ENCODE peak calls at places on chromosomes 2 and 18, in nine cellular contexts. U is transverse colon, B is GM23338, A is HCT116, W is sigmoid colon, L is endothelial cell of umbilical vein, F is suprapubic skin, S is breast epithelium, I is K562. V is an unnamed sample. For H3K4me1, the result is how much of the 10 kb centered on the place peaks cover.

GRCh38 chr2:130843321-130843985 is 6.7 kb downstream of the ARHGEF4 start:
- DNase-seq in U (no peak), B (no peak), A (no peak), W (no peak), L (no peak), F (no peak), S (no peak), I (no peak), V (peak)

GRCh38 chr2:208304157-208304556 is 38.1 kb downstream of the PIKFYVE start:
- DNase-seq in U (no peak), B (no peak), A (no peak), W (no peak), L (no peak), F (no peak), S (no peak), I (no peak), V (no peak)

GRCh38 chr18:72811047-72811446 is 56.7 kb downstream of the NETO1 start:
- DNase-seq in U (no peak), B (no peak), A (no peak), W (no peak), L (no peak), F (no peak), S (no peak), I (no peak), V (no peak)

GRCh38 chr18:21599585-21600525 is 649 bp downstream of the ESCO1 start:
- DNase-seq in U (peak), B (peak), A (no peak), W (peak), L (peak), F (no peak), S (peak), I (peak), V (peak)

GRCh38 chr2:222568866-222569265 is 87.0 kb downstream of the FARSB start:
- DNase-seq in U (no peak), B (peak), A (no peak), W (peak), L (no peak), F (no peak), S (no peak), I (no peak), V (no peak)

GRCh38 chr18:38693085-38693484 is 1127.5 kb upstream of the CELF4 start:
- DNase-seq in U (no peak), B (no peak), A (no peak), W (no peak), L (no peak), F (no peak), S (no peak), I (no peak), V (no peak)

GRCh38 chr2:157312866-157313486 is 12.6 kb downstream of the ERMN start:
- DNase-seq in U (no peak), B (no peak), A (no peak), W (no peak), L (no peak), F (no peak), S (no peak), I (no peak), V (no peak)

GRCh38 chr18:55557211-55557610 is 30.8 kb downstream of the TCF4 start:
- DNase-seq in U (no peak), B (no peak), A (no peak), W (no peak), L (no peak), F (no peak), S (no peak), I (no peak), V (no peak)

GRCh38 chr2:74379851-74380789 is at the start of gene DCTN1:
- DNase-seq in U (peak), B (peak), A (no peak), W (peak), L (peak), F (no peak), S (no peak), I (peak), V (no peak)

GRCh38 chr18:68267583-68267982 is 447.3 kb downstream of the TMX3 start:
- DNase-seq in U (no peak), B (no peak), A (no peak), W (no peak), L (no peak), F (no peak), S (no peak), I (no peak), V (no peak)

GRCh38 chr2:21251216-21251971 is 127.6 kb downstream of the TDRD15 start:
- DNase-seq in U (peak), B (peak), A (no peak), W (no peak), L (peak), F (no peak), S (no peak), I (no peak), V (no peak)

GRCh38 chr2:84924173-84925106 is 19.0 kb downstream of the TMSB10 start:
- DNase-seq in U (peak), B (peak), A (no peak), W (peak), L (peak), F (peak), S (no peak), I (peak), V (peak)

GRCh38 chr2:1731512-1731962 is 12.8 kb downstream of the PXDN start:
- DNase-seq in U (peak), B (no peak), A (no peak), W (peak), L (no peak), F (peak), S (no peak), I (no peak), V (no peak)

GRCh38 chr18:61984293-61984692 is 91.5 kb upstream of the RNF152 start:
- DNase-seq in U (no peak), B (no peak), A (no peak), W (no peak), L (no peak), F (no peak), S (no peak), I (no peak), V (no peak)

GRCh38 chr2:75466708-75467311 is 93.9 kb downstream of the EVA1A start:
- DNase-seq in U (peak), B (peak), A (peak), W (no peak), L (peak), F (no peak), S (no peak), I (peak), V (no peak)

GRCh38 chr2:8885449-8886196 is 48.2 kb upstream of the KIDINS220 start:
- DNase-seq in U (no peak), B (no peak), A (no peak), W (no peak), L (no peak), F (no peak), S (no peak), I (no peak), V (no peak)

GRCh38 chr18:31248783-31249521 is 69.0 kb upstream of the DSG1 start:
- DNase-seq in U (no peak), B (no peak), A (no peak), W (no peak), L (no peak), F (no peak), S (no peak), I (no peak), V (no peak)

GRCh38 chr2:108607706-108608301 is 73.5 kb downstream of the LIMS1 start:
- DNase-seq in U (no peak), B (peak), A (no peak), W (no peak), L (peak), F (no peak), S (no peak), I (peak), V (no peak)

GRCh38 chr2:71327916-71328315 is 3.7 kb upstream of the ZNF638 start:
- DNase-seq in U (peak), B (peak), A (no peak), W (no peak), L (no peak), F (no peak), S (no peak), I (no peak), V (no peak)

GRCh38 chr2:119126650-119127049 is 31.9 kb downstream of the C1QL2 start:
- DNase-seq in U (peak), B (peak), A (peak), W (no peak), L (no peak), F (no peak), S (no peak), I (peak), V (no peak)

GRCh38 chr2:174334278-174334715 is 457 bp upstream of the SP9 start:
- DNase-seq in U (no peak), B (peak), A (no peak), W (no peak), L (no peak), F (no peak), S (no peak), I (no peak), V (no peak)

GRCh38 chr2:227388537-227389011 is 825 bp upstream of the SCYGR1 start:
- DNase-seq in U (no peak), B (no peak), A (no peak), W (no peak), L (no peak), F (no peak), S (no peak), I (no peak), V (no peak)

GRCh38 chr2:132692816-132693215 is 22.8 kb upstream of the LYPD1 start:
- DNase-seq in U (no peak), B (no peak), A (no peak), W (no peak), L (no peak), F (no peak), S (no peak), I (no peak), V (no peak)

GRCh38 chr2:65227471-65228248 is at the start of gene ACTR2:
- DNase-seq in U (peak), B (peak), A (peak), W (peak), L (peak), F (peak), S (peak), I (peak), V (peak)

GRCh38 chr2:65231892-65232477 is 4.4 kb downstream of the ACTR2 start:
- DNase-seq in U (no peak), B (peak), A (no peak), W (no peak), L (no peak), F (no peak), S (no peak), I (peak), V (no peak)

GRCh38 chr2:65232636-65233035 is 5.0 kb downstream of the ACTR2 start:
- DNase-seq in U (no peak), B (no peak), A (no peak), W (no peak), L (peak), F (no peak), S (no peak), I (no peak), V (no peak)

GRCh38 chr2:65228249-65228750 is 669 bp downstream of the ACTR2 start:
- DNase-seq in U (no peak), B (peak), A (no peak), W (no peak), L (peak), F (no peak), S (no peak), I (no peak), V (no peak)

DNA sequence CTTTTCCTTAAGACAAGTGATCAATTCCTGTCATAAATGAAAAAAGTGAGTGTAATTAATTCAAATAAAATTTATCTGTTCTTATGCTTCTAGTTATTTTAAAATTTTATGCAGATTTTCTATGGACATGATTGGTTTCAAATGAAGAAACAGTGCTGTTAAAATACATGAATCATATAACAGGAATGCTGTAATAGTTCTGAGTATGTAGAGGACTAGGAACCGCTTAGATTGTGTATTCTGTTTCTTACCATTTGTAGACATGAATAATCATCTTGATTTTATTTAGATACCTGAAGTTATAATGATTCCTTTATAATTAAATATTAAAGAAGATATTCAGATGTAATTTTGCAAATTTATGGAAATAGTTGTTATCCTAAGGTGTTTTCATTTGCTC is 3.5 kb downstream of the ACTR2 start:
- DNase-seq in U (no peak), B (no peak), A (no peak), W (no peak), L (peak), F (no peak), S (no peak), I (no peak), V (no peak)
- H3K4me1 ChIP-seq in U (half or more), B (under half), A (under half), W (under half), L (under half), F (under half), S (under half), I (under half), V (half or more)

DNA sequence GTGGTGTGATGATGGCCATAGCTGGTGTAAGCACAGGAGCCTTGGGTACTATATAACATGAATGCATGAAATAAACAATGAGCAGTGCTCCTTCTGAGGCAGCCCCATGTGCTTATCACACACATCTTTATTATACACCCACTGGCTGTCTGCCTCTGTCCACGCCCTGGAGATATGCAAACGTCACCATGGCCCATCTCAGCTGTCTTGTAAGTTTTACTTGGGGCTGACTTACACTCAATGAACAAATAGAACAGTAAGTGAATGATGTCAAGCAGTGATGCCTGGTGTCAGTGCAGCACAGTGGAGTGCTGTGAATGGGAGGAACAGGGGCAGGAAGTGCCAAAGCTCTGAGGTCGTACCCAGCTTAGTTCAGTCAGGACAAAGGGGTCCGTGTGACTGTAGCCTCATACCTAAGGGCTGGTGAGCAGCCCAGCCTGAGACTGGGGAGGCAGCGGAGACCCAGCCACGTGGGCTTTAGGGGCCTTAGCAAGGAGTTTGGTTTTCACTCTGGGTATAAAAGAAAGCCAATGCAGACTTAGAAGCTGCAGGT is 659.6 kb upstream of the HS6ST1 start:
- DNase-seq in U (peak), B (peak), A (no peak), W (no peak), L (no peak), F (no peak), S (no peak), I (no peak), V (no peak)
- TF ChIP-seq POLR2AphosphoS5 in U (no peak), B (no peak), A (no peak), W (no peak), L (no peak), F (no peak), S (no peak), I (no peak), V (no peak)

GRCh38 chr2:176131617-176132396 is 2.3 kb downstream of the HOXD8 start:
- DNase-seq in U (no peak), B (no peak), A (no peak), W (no peak), L (peak), F (no peak), S (no peak), I (no peak), V (no peak)
- H3K4me3 ChIP-seq in U (peak), B (no peak), A (no peak), W (peak), L (peak), F (peak), S (peak), I (no peak), V (peak)

GRCh38 chr2:72755647-72756423 is 70.0 kb downstream of the EXOC6B start:
- DNase-seq in U (no peak), B (no peak), A (no peak), W (no peak), L (peak), F (no peak), S (no peak), I (no peak), V (no peak)
- H3K4me1 ChIP-seq in U (under half), B (under half), A (under half), W (under half), L (under half), F (under half), S (under half), I (under half), V (under half)

DNA sequence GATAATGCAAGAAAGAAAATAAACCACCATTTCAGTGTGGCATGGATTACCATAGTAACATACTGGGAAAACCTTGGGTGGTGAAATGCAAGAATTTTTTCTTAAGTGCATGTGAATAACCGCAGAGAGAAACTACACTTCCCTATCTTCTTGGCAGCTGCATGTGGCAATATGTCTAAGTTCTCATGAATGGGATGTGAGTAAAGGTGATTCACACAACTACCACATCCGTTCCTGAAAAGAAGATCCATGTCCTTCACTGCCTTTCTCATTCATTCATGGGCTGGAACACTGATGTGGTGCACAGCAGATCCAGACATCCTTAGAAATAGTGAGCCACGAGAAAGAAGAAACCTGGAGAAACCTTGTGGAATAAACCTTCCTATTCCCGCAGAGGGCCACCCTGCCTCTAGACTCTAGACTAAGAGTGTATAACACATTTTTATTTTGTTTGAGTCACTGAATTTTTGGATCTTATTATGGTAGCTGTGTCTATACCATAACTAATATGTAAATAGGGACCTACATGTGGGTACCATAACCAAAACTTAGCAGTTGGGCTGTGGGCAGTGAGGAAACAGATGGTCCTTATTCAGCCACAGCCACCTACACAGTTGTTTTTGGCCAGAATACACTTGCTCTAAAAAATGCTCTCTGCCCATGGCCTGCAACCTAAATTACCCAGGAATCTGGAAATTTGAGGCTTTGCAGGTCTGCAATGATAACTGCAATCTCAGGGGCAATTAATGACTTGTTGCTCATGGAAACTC is 573.3 kb downstream of the LRP1B start:
- DNase-seq in U (no peak), B (no peak), A (no peak), W (no peak), L (peak), F (no peak), S (no peak), I (no peak), V (no peak)
- TF ChIP-seq POLR2AphosphoS5 in U (no peak), B (no peak), A (no peak), W (no peak), L (peak), F (no peak), S (no peak), I (no peak), V (no peak)